ENCODE peak calls at places on chromosome 18, in ten cellular contexts. S, M, K, V, O, G, I, X, R and L are unnamed samples.

GRCh38 chr18:59419386-59419785 is 60.3 kb upstream of the LMAN1 start:
- DNase-seq in V (no peak), M (no peak), K (no peak), G (peak), R (no peak), X (no peak), O (peak), S (peak), I (no peak), L (no peak)

GRCh38 chr18:8610442-8610801 is 1.2 kb downstream of the RAB12 start:
- DNase-seq in O (no peak), K (no peak), G (no peak), I (no peak), M (peak), V (no peak), X (no peak), R (no peak), S (peak), L (peak)

GRCh38 chr18:12376034-12376717 is 851 bp downstream of the AFG3L2 start:
- DNase-seq in M (peak), R (peak), O (no peak), K (no peak), V (no peak), I (peak), G (peak), X (no peak), S (no peak), L (peak)

GRCh38 chr18:8801263-8801901 is 96.0 kb downstream of the MTCL1 start:
- DNase-seq in I (no peak), K (peak), G (no peak), V (peak), S (peak), R (no peak), O (peak), X (no peak), M (no peak), L (peak)

GRCh38 chr18:3305354-3305762 is 43.4 kb downstream of the MYL12B start:
- DNase-seq in X (no peak), K (peak), O (peak), S (peak), I (no peak), G (no peak), M (no peak), R (no peak), V (peak), L (peak)

GRCh38 chr18:12637393-12637792 is 20.5 kb downstream of the SPIRE1 start:
- DNase-seq in G (no peak), X (no peak), S (peak), M (no peak), R (no peak), K (no peak), O (no peak), V (no peak), I (no peak), L (no peak)

GRCh38 chr18:62852851-62853250 is 137.5 kb downstream of the PHLPP1 start:
- DNase-seq in M (no peak), K (no peak), X (no peak), G (no peak), V (no peak), I (no peak), S (peak), R (no peak), O (no peak), L (peak)

GRCh38 chr18:48956378-48956777 is 5.6 kb upstream of the SMAD7 start:
- DNase-seq in O (no peak), V (no peak), S (peak), K (no peak), R (no peak), X (no peak), G (no peak), M (no peak), I (no peak), L (peak)

GRCh38 chr18:34734048-34734447 is 23.9 kb downstream of the DTNA start:
- DNase-seq in I (no peak), V (no peak), M (no peak), R (no peak), G (no peak), S (no peak), O (no peak), X (no peak), K (no peak), L (no peak)

GRCh38 chr18:62914868-62915267 is 199.5 kb downstream of the PHLPP1 start:
- DNase-seq in M (no peak), G (no peak), R (no peak), K (no peak), O (no peak), S (no peak), X (no peak), I (no peak), V (no peak), L (no peak)

GRCh38 chr18:62938006-62938405 is 222.7 kb downstream of the PHLPP1 start:
- DNase-seq in V (no peak), R (no peak), X (no peak), I (no peak), O (peak), G (no peak), K (no peak), S (peak), M (no peak), L (no peak)

GRCh38 chr18:76710646-76711520 is 111.5 kb upstream of the ZNF236 start:
- DNase-seq in M (no peak), V (no peak), G (no peak), K (no peak), I (no peak), S (no peak), X (no peak), O (no peak), R (no peak), L (no peak)

GRCh38 chr18:3213231-3214059 is 6.3 kb downstream of the MYOM1 start:
- DNase-seq in K (no peak), V (no peak), R (no peak), M (no peak), X (no peak), G (no peak), S (no peak), O (no peak), I (peak), L (no peak)

GRCh38 chr18:69958422-69958821 is 10.7 kb upstream of the CD226 start:
- DNase-seq in K (no peak), S (no peak), I (peak), R (no peak), G (no peak), X (no peak), M (no peak), O (no peak), V (no peak), L (no peak)

GRCh38 chr18:3283908-3284307 is 22.0 kb downstream of the MYL12B start:
- DNase-seq in K (no peak), R (peak), I (no peak), O (no peak), S (no peak), G (no peak), V (no peak), X (no peak), M (no peak), L (no peak)

GRCh38 chr18:78814321-78814720 is 165.3 kb upstream of the SALL3 start:
- DNase-seq in S (no peak), R (no peak), K (no peak), I (no peak), V (no peak), O (no peak), G (no peak), X (peak), M (no peak), L (no peak)

GRCh38 chr18:30358545-30358944 is 684.0 kb downstream of the DSC3 start:
- DNase-seq in K (no peak), G (no peak), S (no peak), M (no peak), X (no peak), I (no peak), O (no peak), V (no peak), R (no peak), L (peak)

GRCh38 chr18:24918257-24918656 is 433.7 kb downstream of the ZNF521 start:
- DNase-seq in S (no peak), G (no peak), M (no peak), X (no peak), R (no peak), I (no peak), O (no peak), K (no peak), V (no peak), L (no peak)

GRCh38 chr18:29147944-29148343 is 971.0 kb upstream of the CDH2 start:
- DNase-seq in X (no peak), G (no peak), S (peak), I (no peak), R (peak), O (peak), K (no peak), M (no peak), V (peak), L (peak)

GRCh38 chr18:60966876-60967275 is 366.4 kb upstream of the CDH20 start:
- DNase-seq in G (no peak), X (no peak), M (no peak), S (no peak), O (no peak), R (no peak), I (no peak), K (no peak), V (no peak), L (no peak)